ENCODE peak calls at places on chromosome 2, in nine cellular contexts. D, A, O, T, F, L, E, U and W are unnamed samples.

GRCh38 chr2:168560817-168561485 is 104.9 kb downstream of the CERS6 start:
- DNase-seq in E (no peak), U (no peak), D (no peak), F (no peak), L (no peak), O (no peak), A (no peak), T (no peak), W (no peak)

GRCh38 chr2:172549131-172549530 is 6.8 kb upstream of the PDK1 start:
- DNase-seq in U (no peak), O (no peak), L (no peak), F (no peak), E (no peak), A (no peak), T (no peak), D (no peak), W (no peak)

GRCh38 chr2:159592446-159592845 is 23.9 kb downstream of the BAZ2B start:
- DNase-seq in L (no peak), U (no peak), F (no peak), T (no peak), D (no peak), A (peak; percentile 51), E (no peak), O (no peak), W (no peak)

GRCh38 chr2:105396254-105397024 is 2.4 kb downstream of the FHL2 start:
- DNase-seq in A (peak; percentile 91), F (no peak), T (no peak), E (no peak), L (peak; percentile 81), O (peak; percentile 100), D (peak; percentile 83), U (no peak), W (peak; percentile 58)

GRCh38 chr2:36058953-36059352 is 296.6 kb upstream of the CRIM1 start:
- DNase-seq in T (no peak), O (peak; percentile 7), D (no peak), U (no peak), A (no peak), L (no peak), F (no peak), E (no peak), W (peak; percentile 42)

GRCh38 chr2:6877402-6878305 is at the start of gene RSAD2:
- DNase-seq in U (no peak), F (no peak), A (peak; percentile 11), D (no peak), E (no peak), O (peak; percentile 66), T (no peak), L (no peak), W (no peak)

GRCh38 chr2:45276914-45277313 is 267.7 kb upstream of the SIX2 start:
- DNase-seq in A (peak; percentile 62), E (no peak), L (no peak), O (no peak), T (no peak), D (no peak), U (no peak), F (no peak), W (no peak)

GRCh38 chr2:71453404-71454220 is at the start of gene DYSF:
- DNase-seq in A (peak; percentile 47), T (no peak), L (peak; percentile 67), F (peak; percentile 93), U (peak; percentile 88), D (no peak), O (peak; percentile 57), E (peak; percentile 88), W (peak; percentile 69)

GRCh38 chr2:199977984-199978415 is 22.6 kb downstream of the MAIP1 start:
- DNase-seq in T (peak; percentile 45), L (no peak), O (peak; percentile 81), U (no peak), D (no peak), F (no peak), E (no peak), A (peak; percentile 52), W (no peak)

GRCh38 chr2:171365232-171365631 is 68.6 kb downstream of the METTL8 start:
- DNase-seq in L (peak; percentile 52), F (no peak), D (no peak), U (no peak), O (no peak), E (no peak), A (no peak), T (no peak), W (no peak)

GRCh38 chr2:223104336-223104735 is 52.3 kb downstream of the KCNE4 start:
- DNase-seq in D (no peak), L (no peak), T (no peak), E (no peak), O (no peak), U (no peak), F (no peak), A (no peak), W (no peak)

GRCh38 chr2:236972491-236973379 is 113.0 kb upstream of the COPS8 start:
- DNase-seq in O (peak; percentile 94), F (peak; percentile 79), L (peak; percentile 67), T (peak; percentile 10), E (no peak), D (no peak), A (peak; percentile 31), U (no peak), W (peak; percentile 82)

GRCh38 chr2:6977095-6977777 is 60.0 kb downstream of the RNF144A start:
- DNase-seq in E (peak; percentile 47), D (no peak), U (peak; percentile 84), A (peak; percentile 55), F (no peak), L (no peak), O (peak; percentile 15), T (no peak), W (no peak)

GRCh38 chr2:18412980-18413793 is 147.3 kb downstream of the RDH14 start:
- DNase-seq in T (no peak), D (no peak), A (peak; percentile 39), F (no peak), U (no peak), L (no peak), E (no peak), O (peak; percentile 77), W (no peak)

GRCh38 chr2:189370719-189371118 is 70.6 kb upstream of the WDR75 start:
- DNase-seq in F (no peak), E (no peak), T (no peak), O (peak; percentile 75), U (no peak), L (no peak), A (peak; percentile 82), D (no peak), W (peak; percentile 54)

GRCh38 chr2:152762202-152762601 is 43.8 kb downstream of the ARL6IP6 start:
- DNase-seq in U (peak; percentile 45), D (peak; percentile 81), T (peak; percentile 38), L (no peak), A (peak; percentile 97), E (no peak), O (peak; percentile 77), F (peak; percentile 70), W (no peak)

GRCh38 chr2:12534646-12535263 is 182.0 kb upstream of the TRIB2 start:
- DNase-seq in L (no peak), U (no peak), D (peak; percentile 87), E (no peak), T (peak; percentile 98), A (peak; percentile 87), F (no peak), O (peak; percentile 97), W (peak; percentile 46)

GRCh38 chr2:23549821-23550535 is 165.0 kb downstream of the KLHL29 start:
- DNase-seq in U (no peak), O (peak; percentile 59), F (no peak), T (peak; percentile 33), D (no peak), L (peak; percentile 7), A (peak; percentile 44), E (no peak), W (no peak)

GRCh38 chr2:218717262-218717661 is 6.6 kb downstream of the TTLL4 start:
- DNase-seq in E (no peak), L (no peak), T (no peak), F (no peak), D (no peak), U (no peak), A (peak; percentile 27), O (peak; percentile 47), W (no peak)

GRCh38 chr2:26009567-26009963 is 24.3 kb upstream of the RAB10 start:
- DNase-seq in D (no peak), T (no peak), U (no peak), L (no peak), F (no peak), O (no peak), A (no peak), E (no peak), W (no peak)
- H3K4me3 ChIP-seq in D (no peak overlapping the region), T (no peak overlapping the region), U (no peak overlapping the region), L (no peak overlapping the region), F (no peak overlapping the region), O (no peak overlapping the region), A (no peak overlapping the region), E (no peak overlapping the region), W (no peak overlapping the region)

DNA sequence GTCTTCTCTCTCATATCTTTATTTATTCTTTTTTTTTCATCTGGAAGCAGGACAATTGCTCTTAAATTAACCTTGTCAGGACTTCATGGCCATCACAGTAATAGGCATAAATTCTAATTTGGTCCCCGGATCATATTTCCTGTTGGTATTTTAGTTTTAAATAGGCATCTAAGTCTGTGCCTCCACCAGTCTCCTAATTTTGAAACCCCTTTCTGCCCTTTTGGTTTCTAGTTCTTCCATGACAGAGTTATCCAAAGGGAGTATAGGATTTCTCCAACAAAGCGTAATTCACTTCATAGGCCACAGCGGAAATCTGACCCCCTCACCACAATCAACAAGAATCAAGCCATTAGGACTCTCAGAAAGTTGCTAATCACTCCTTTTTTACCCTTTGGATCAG is 3.8 kb downstream of the EPHA4 start:
- DNase-seq in U (no peak), A (no peak), O (no peak), E (no peak), F (no peak), L (no peak), D (no peak), T (no peak), W (no peak)
- H3K4me3 ChIP-seq in U (peak overlapping the region; percentile 16), A (no peak overlapping the region), O (no peak overlapping the region), E (no peak overlapping the region), F (peak overlapping the region; percentile 97), L (no peak overlapping the region), D (no peak overlapping the region), T (no peak overlapping the region), W (no peak overlapping the region)

DNA sequence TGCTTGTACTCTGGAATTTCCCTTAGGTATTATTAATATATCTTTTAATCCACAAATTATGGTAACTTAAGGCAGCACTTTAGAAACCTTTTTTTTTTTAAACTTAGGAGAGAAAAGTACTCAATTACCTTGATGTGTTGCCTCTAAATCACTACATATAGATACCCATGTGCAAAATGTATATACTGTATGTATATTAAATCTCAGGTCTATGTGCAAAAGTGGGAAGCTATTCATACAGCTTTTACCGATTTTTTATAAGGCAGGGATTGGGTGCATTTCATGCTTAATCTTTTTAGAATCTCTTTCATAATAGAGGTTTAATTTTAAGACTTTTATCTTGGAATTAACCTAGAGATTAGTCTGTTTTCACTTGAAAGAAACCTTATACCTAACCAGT is 3.4 kb downstream of the EML4 start:
- DNase-seq in T (no peak), E (no peak), A (no peak), O (no peak), L (no peak), U (no peak), F (no peak), D (no peak), W (no peak)
- H3K4me3 ChIP-seq in T (no peak overlapping the region), E (no peak overlapping the region), A (no peak overlapping the region), O (no peak overlapping the region), L (no peak overlapping the region), U (no peak overlapping the region), F (peak overlapping the region; percentile 93), D (no peak overlapping the region), W (no peak overlapping the region)

DNA sequence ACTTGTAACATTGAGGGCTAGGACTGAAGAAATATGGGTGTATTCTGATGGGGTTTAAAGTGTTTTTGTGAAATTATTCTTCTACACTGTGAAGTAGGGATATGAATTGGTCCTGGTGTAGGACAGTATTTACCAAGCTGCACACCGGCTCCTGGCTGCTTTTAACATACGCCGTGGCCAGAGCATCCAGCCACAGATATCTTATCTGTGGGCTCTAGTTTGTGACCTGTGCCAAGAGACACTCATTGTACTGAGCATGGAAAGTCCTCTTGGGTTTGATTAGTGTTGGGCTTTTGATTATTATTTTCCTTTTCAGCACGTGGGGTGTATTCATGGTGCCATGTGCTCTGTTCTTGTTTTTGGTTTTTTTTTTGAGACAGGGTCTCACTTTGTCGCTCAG is 8.0 kb downstream of the USP39 start:
- DNase-seq in O (no peak), U (no peak), E (no peak), F (no peak), L (no peak), D (no peak), A (no peak), T (no peak), W (no peak)
- H3K4me3 ChIP-seq in O (no peak overlapping the region), U (no peak overlapping the region), E (no peak overlapping the region), F (no peak overlapping the region), L (no peak overlapping the region), D (no peak overlapping the region), A (no peak overlapping the region), T (no peak overlapping the region), W (no peak overlapping the region)